ENCODE peak calls at places on chromosomes 6 and 20, in four cellular contexts. One of them, this sample, is unnamed. For H3K4me1, the result is how much of the 10 kb centered on the place peaks cover.

GRCh38 chr6:7726416-7727149 is 684 bp downstream of the BMP6 start:
- DNase-seq in hepatocyte: peak
- DNase-seq in psoas muscle: no peak
- DNase-seq in GM23248: peak
- DNase-seq in this sample: no peak

GRCh38 chr6:41371461-41371991 is 36.1 kb downstream of the NCR2 start:
- DNase-seq in hepatocyte: peak
- DNase-seq in psoas muscle: peak
- DNase-seq in GM23248: peak
- DNase-seq in this sample: peak

GRCh38 chr20:7346562-7346961 is 579.1 kb downstream of the BMP2 start:
- DNase-seq in hepatocyte: no peak
- DNase-seq in psoas muscle: no peak
- DNase-seq in GM23248: peak
- DNase-seq in this sample: peak

GRCh38 chr6:110878751-110879539 is 4.4 kb downstream of the AMD1 start:
- DNase-seq in hepatocyte: peak
- DNase-seq in psoas muscle: no peak
- DNase-seq in GM23248: peak
- DNase-seq in this sample: peak

GRCh38 chr20:15109494-15109893 is 772.1 kb upstream of the FLRT3 start:
- DNase-seq in hepatocyte: no peak
- DNase-seq in psoas muscle: no peak
- DNase-seq in GM23248: no peak
- DNase-seq in this sample: no peak

GRCh38 chr6:167404385-167405049 is 79.6 kb downstream of the TTLL2 start:
- DNase-seq in hepatocyte: no peak
- DNase-seq in psoas muscle: no peak
- DNase-seq in GM23248: no peak
- DNase-seq in this sample: no peak

GRCh38 chr6:43667245-43668150 is 20.1 kb downstream of the MRPS18A start:
- DNase-seq in hepatocyte: peak
- DNase-seq in psoas muscle: peak
- DNase-seq in GM23248: peak
- DNase-seq in this sample: peak

GRCh38 chr6:148760568-148761531 is 14.0 kb downstream of the UST start:
- DNase-seq in hepatocyte: peak
- DNase-seq in psoas muscle: peak
- DNase-seq in GM23248: peak
- DNase-seq in this sample: peak

GRCh38 chr6:85389180-85389797 is 60.6 kb upstream of the NT5E start:
- DNase-seq in hepatocyte: no peak
- DNase-seq in psoas muscle: no peak
- DNase-seq in GM23248: no peak
- DNase-seq in this sample: no peak

GRCh38 chr6:33721529-33721928 is 10.0 kb upstream of the UQCC2 start:
- DNase-seq in hepatocyte: no peak
- DNase-seq in psoas muscle: no peak
- DNase-seq in GM23248: no peak
- DNase-seq in this sample: no peak

GRCh38 chr6:133889557-133890301 is 816 bp downstream of the TCF21 start:
- DNase-seq in hepatocyte: peak
- DNase-seq in psoas muscle: no peak
- DNase-seq in GM23248: peak
- DNase-seq in this sample: no peak

DNA sequence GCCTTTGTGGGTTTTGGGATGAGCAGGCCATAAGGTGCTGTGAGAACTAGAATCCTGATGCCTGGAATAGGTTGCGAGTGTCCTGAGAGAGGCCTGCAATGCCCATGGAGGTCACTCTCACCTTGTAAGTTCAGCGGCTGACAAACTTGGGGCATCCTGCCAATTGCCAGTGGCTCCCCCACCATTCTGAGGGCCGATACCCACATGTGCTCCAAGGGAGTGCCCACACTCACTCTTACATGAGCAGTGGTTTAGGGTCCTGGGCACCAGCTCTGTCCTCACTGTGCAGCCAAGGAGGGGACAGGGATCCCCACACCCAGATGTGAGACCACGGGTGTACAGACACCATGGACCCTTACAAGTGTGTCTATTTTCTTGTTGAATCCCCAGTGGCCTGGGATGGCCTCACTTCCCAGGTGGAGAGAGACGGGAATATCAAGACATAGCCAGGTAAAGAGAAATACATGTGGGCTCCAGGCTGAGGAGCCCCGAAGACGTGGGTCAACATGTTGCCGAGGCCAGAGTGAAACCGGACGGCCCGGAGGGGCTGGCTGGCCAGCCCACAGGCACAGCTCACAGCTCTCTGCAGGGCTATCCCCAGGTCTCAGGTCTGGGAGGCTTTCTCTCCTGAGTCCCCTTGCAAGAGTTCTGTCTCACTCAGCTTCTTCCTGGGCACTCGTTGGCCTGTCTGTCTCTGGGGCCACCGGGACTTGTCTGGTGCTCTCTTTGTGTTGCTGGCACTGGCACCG is 2.0 kb upstream of the CST9 start:
- DNase-seq in hepatocyte: no peak
- DNase-seq in psoas muscle: no peak
- DNase-seq in GM23248: no peak
- DNase-seq in this sample: no peak
- H3K27ac ChIP-seq in hepatocyte: no peak
- H3K27ac ChIP-seq in psoas muscle: no peak
- H3K27ac ChIP-seq in GM23248: no peak
- H3K27ac ChIP-seq in this sample: no peak

GRCh38 chr20:62631336-62632317 is 10.7 kb upstream of the SLCO4A1 start:
- DNase-seq in hepatocyte: no peak
- DNase-seq in psoas muscle: no peak
- DNase-seq in GM23248: no peak
- DNase-seq in this sample: no peak
- H3K4me1 ChIP-seq in hepatocyte: under half
- H3K4me1 ChIP-seq in psoas muscle: under half
- H3K4me1 ChIP-seq in GM23248: under half
- H3K4me1 ChIP-seq in this sample: under half

DNA sequence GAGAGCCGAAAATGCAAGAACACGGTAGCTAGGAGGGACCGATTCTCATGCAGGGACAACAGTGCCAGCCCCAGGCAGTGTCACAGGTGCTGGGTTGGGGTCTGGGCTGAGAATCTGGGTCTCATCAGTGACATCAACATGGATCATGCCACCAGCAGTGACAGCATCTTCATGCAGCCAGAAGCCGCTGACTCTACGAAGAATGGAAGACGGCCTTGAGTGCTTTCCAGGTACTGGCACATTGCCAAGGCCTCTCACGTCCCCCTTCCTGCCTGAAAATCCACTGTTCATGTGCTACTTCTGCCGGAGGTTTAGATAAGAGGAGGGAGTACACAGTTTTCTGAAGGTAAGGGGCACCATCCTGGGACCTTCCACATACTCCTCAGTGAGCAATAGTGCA is 141.1 kb upstream of the FOXQ1 start:
- DNase-seq in hepatocyte: peak
- DNase-seq in psoas muscle: no peak
- DNase-seq in GM23248: no peak
- DNase-seq in this sample: no peak
- H3K27ac ChIP-seq in hepatocyte: peak
- H3K27ac ChIP-seq in psoas muscle: no peak
- H3K27ac ChIP-seq in GM23248: no peak
- H3K27ac ChIP-seq in this sample: no peak

DNA sequence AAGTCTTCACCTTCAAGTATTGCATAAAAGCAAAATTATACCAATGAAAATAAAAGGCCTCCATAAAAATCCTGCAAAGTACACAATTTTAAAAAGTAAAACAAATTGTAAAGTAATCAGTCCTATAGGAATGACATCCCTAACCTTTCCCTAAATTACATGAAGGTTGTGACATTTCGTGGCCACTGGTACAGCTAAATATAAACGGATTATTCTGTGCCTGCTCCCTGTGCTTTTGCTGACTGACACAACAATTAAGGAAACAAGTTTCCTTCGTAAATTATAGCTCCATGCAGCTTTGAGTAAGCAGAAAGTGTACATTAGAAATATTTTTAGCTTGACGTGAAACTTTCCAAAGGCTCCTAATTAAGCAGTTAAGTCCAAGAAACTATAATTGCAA is 222.8 kb downstream of the KCNQ5 start:
- DNase-seq in hepatocyte: no peak
- DNase-seq in psoas muscle: no peak
- DNase-seq in GM23248: no peak
- DNase-seq in this sample: no peak
- H3K4me1 ChIP-seq in hepatocyte: under half
- H3K4me1 ChIP-seq in psoas muscle: under half
- H3K4me1 ChIP-seq in GM23248: under half
- H3K4me1 ChIP-seq in this sample: under half

GRCh38 chr6:18414102-18414501 is 27.0 kb downstream of the RNF144B start:
- DNase-seq in hepatocyte: no peak
- DNase-seq in psoas muscle: no peak
- DNase-seq in GM23248: no peak
- DNase-seq in this sample: no peak

GRCh38 chr6:18415671-18416340 is 28.7 kb downstream of the RNF144B start:
- DNase-seq in hepatocyte: no peak
- DNase-seq in psoas muscle: no peak
- DNase-seq in GM23248: peak
- DNase-seq in this sample: no peak

GRCh38 chr6:18416341-18416679 is 29.2 kb downstream of the RNF144B start:
- DNase-seq in hepatocyte: no peak
- DNase-seq in psoas muscle: no peak
- DNase-seq in GM23248: no peak
- DNase-seq in this sample: no peak

GRCh38 chr6:18413320-18413830 is 26.2 kb downstream of the RNF144B start:
- DNase-seq in hepatocyte: no peak
- DNase-seq in psoas muscle: no peak
- DNase-seq in GM23248: no peak
- DNase-seq in this sample: no peak

GRCh38 chr6:18415207-18415606 is 28.1 kb downstream of the RNF144B start:
- DNase-seq in hepatocyte: no peak
- DNase-seq in psoas muscle: no peak
- DNase-seq in GM23248: no peak
- DNase-seq in this sample: no peak
- H3K27ac ChIP-seq in hepatocyte: peak
- H3K27ac ChIP-seq in psoas muscle: peak
- H3K27ac ChIP-seq in GM23248: no peak
- H3K27ac ChIP-seq in this sample: no peak

GRCh38 chr6:46014054-46014453 is 1.6 kb downstream of the CLIC5 start:
- DNase-seq in hepatocyte: no peak
- DNase-seq in psoas muscle: no peak
- DNase-seq in GM23248: no peak
- DNase-seq in this sample: no peak
- H3K4me1 ChIP-seq in hepatocyte: under half
- H3K4me1 ChIP-seq in psoas muscle: under half
- H3K4me1 ChIP-seq in GM23248: under half
- H3K4me1 ChIP-seq in this sample: under half

GRCh38 chr6:13262302-13263006 is 65.9 kb downstream of the TBC1D7 start:
- DNase-seq in hepatocyte: no peak
- DNase-seq in psoas muscle: no peak
- DNase-seq in GM23248: peak
- DNase-seq in this sample: no peak

GRCh38 chr6:13259393-13259792 is 68.9 kb downstream of the TBC1D7 start:
- DNase-seq in hepatocyte: no peak
- DNase-seq in psoas muscle: no peak
- DNase-seq in GM23248: no peak
- DNase-seq in this sample: no peak

GRCh38 chr6:13260831-13261230 is 67.5 kb downstream of the TBC1D7 start:
- DNase-seq in hepatocyte: no peak
- DNase-seq in psoas muscle: no peak
- DNase-seq in GM23248: no peak
- DNase-seq in this sample: no peak

GRCh38 chr6:13260116-13260598 is 68.2 kb downstream of the TBC1D7 start:
- DNase-seq in hepatocyte: no peak
- DNase-seq in psoas muscle: no peak
- DNase-seq in GM23248: no peak
- DNase-seq in this sample: no peak

DNA sequence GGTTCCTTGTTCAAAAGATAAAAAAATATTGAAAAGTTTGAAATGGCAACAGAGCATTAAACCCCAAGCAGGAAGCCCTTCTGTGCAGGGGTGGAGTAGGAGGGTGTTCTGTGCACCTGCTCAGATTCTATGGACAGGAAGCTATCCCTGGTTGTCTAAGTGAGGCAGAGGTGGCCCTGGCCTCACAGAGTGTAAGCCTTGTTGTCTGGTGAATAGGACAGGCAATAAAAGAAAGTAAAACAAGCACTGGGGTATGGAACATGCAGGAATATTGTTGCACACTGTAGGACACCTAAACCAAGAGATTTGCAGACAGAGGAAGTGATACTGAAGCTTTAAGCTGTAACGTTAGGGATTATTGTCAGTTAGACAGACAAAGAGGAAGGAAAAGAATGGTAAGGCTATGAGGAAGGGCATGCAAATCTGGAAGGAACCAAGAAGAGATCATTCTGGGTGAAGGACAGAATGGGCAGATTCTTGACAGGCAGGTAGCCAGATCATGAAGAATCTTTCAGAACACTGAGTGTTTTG is 66.8 kb downstream of the TBC1D7 start:
- DNase-seq in hepatocyte: no peak
- DNase-seq in psoas muscle: no peak
- DNase-seq in GM23248: no peak
- DNase-seq in this sample: no peak
- H3K27ac ChIP-seq in hepatocyte: no peak
- H3K27ac ChIP-seq in psoas muscle: no peak
- H3K27ac ChIP-seq in GM23248: no peak
- H3K27ac ChIP-seq in this sample: no peak

GRCh38 chr20:33783256-33783655 is 27.9 kb upstream of the CHMP4B start:
- DNase-seq in hepatocyte: no peak
- DNase-seq in psoas muscle: peak
- DNase-seq in GM23248: no peak
- DNase-seq in this sample: no peak
- H3K4me1 ChIP-seq in hepatocyte: under half
- H3K4me1 ChIP-seq in psoas muscle: under half
- H3K4me1 ChIP-seq in GM23248: under half
- H3K4me1 ChIP-seq in this sample: under half